ENCODE peak calls at places on chromosome 9, in seven cellular contexts. One of them, this sample, is unnamed.

GRCh38 chr9:94860678-94861588 is 134.4 kb downstream of the AOPEP start:
- DNase-seq in posterior cingulate gyrus: no peak
- DNase-seq in M059J: peak; percentile 97
- DNase-seq in HT-29: no peak
- DNase-seq in foreskin fibroblast: peak; percentile 66
- DNase-seq in MG63: peak; percentile 87
- DNase-seq in GM12864: peak; percentile 60
- DNase-seq in this sample: peak; percentile 77

GRCh38 chr9:129171993-129172751 is 5.9 kb downstream of the IER5L start:
- DNase-seq in posterior cingulate gyrus: no peak
- DNase-seq in M059J: no peak
- DNase-seq in HT-29: no peak
- DNase-seq in foreskin fibroblast: no peak
- DNase-seq in MG63: no peak
- DNase-seq in GM12864: no peak
- DNase-seq in this sample: no peak

GRCh38 chr9:95276395-95276954 is 41.0 kb downstream of the FANCC start:
- DNase-seq in posterior cingulate gyrus: no peak
- DNase-seq in M059J: no peak
- DNase-seq in HT-29: no peak
- DNase-seq in foreskin fibroblast: no peak
- DNase-seq in MG63: no peak
- DNase-seq in GM12864: no peak
- DNase-seq in this sample: no peak

GRCh38 chr9:107605041-107605440 is 115.5 kb upstream of the KLF4 start:
- DNase-seq in posterior cingulate gyrus: no peak
- DNase-seq in M059J: no peak
- DNase-seq in HT-29: no peak
- DNase-seq in foreskin fibroblast: no peak
- DNase-seq in MG63: no peak
- DNase-seq in GM12864: no peak
- DNase-seq in this sample: no peak

GRCh38 chr9:131839281-131840084 is 99.6 kb upstream of the RAPGEF1 start:
- DNase-seq in posterior cingulate gyrus: no peak
- DNase-seq in M059J: peak; percentile 89
- DNase-seq in HT-29: no peak
- DNase-seq in foreskin fibroblast: peak; percentile 88
- DNase-seq in MG63: peak; percentile 75
- DNase-seq in GM12864: no peak
- DNase-seq in this sample: no peak

GRCh38 chr9:110173322-110173642 is 34.7 kb downstream of the C9orf152 start:
- DNase-seq in posterior cingulate gyrus: no peak
- DNase-seq in M059J: no peak
- DNase-seq in HT-29: no peak
- DNase-seq in foreskin fibroblast: no peak
- DNase-seq in MG63: no peak
- DNase-seq in GM12864: no peak
- DNase-seq in this sample: no peak

GRCh38 chr9:89483592-89484474 is 14.1 kb downstream of the SEMA4D start:
- DNase-seq in posterior cingulate gyrus: no peak
- DNase-seq in M059J: no peak
- DNase-seq in HT-29: no peak
- DNase-seq in foreskin fibroblast: no peak
- DNase-seq in MG63: no peak
- DNase-seq in GM12864: no peak
- DNase-seq in this sample: peak; percentile 70

GRCh38 chr9:71729816-71730526 is 38.3 kb downstream of the CEMIP2 start:
- DNase-seq in posterior cingulate gyrus: no peak
- DNase-seq in M059J: peak; percentile 74
- DNase-seq in HT-29: no peak
- DNase-seq in foreskin fibroblast: no peak
- DNase-seq in MG63: no peak
- DNase-seq in GM12864: no peak
- DNase-seq in this sample: no peak

GRCh38 chr9:13175732-13176131 is 103.8 kb downstream of the MPDZ start:
- DNase-seq in posterior cingulate gyrus: no peak
- DNase-seq in M059J: no peak
- DNase-seq in HT-29: no peak
- DNase-seq in foreskin fibroblast: no peak
- DNase-seq in MG63: no peak
- DNase-seq in GM12864: no peak
- DNase-seq in this sample: no peak